ENCODE peak calls at places on chromosomes 12 and 14, in ten cellular contexts. D is omental fat pad; P is GM03348; B is AG10803; U is esophagus squamous epithelium; F is fibroblast of lung; V is naive thymus-derived CD8-positive, alpha-beta T cell; Q is activated T-helper 9 cell treated with anti-CD3 and anti-CD28 coated beads, Interleukin-2, amount 50 U/mL, for 16 hours; C is body of pancreas; H is EL. A is an unnamed sample.
A peak's percentile ranks its signal among the peaks of the same experiment; 100 is the strongest.

GRCh38 chr12:9869307-9870161 is at the start of gene CLEC2B:
- DNase-seq in D (no peak), V (peak; percentile 66), P (peak; percentile 52), C (peak; percentile 13), Q (no peak), U (no peak), B (peak; percentile 92), F (peak; percentile 78), H (peak; percentile 50), A (no peak)

GRCh38 chr14:21073921-21074320 is 3.8 kb downstream of the ARHGEF40 start:
- DNase-seq in B (no peak), D (no peak), V (no peak), H (no peak), U (no peak), F (no peak), P (no peak), C (no peak), Q (no peak), A (no peak)

GRCh38 chr12:49635656-49636055 is 12.3 kb downstream of the PRPF40B start:
- DNase-seq in B (no peak), U (no peak), C (no peak), Q (no peak), F (no peak), D (no peak), V (no peak), P (no peak), H (no peak), A (no peak)

GRCh38 chr12:96908170-96908675 is 1.2 kb downstream of the NEDD1 start:
- DNase-seq in C (no peak), P (no peak), H (no peak), V (no peak), Q (no peak), B (no peak), U (no peak), D (no peak), F (no peak), A (no peak)

GRCh38 chr12:27711312-27711682 is 665 bp downstream of the MRPS35 start:
- DNase-seq in H (peak; percentile 23), U (no peak), C (no peak), D (no peak), P (peak; percentile 26), F (peak; percentile 9), B (no peak), Q (no peak), V (peak; percentile 11), A (peak; percentile 29)

GRCh38 chr12:7154042-7154441 is 23.9 kb downstream of the CLSTN3 start:
- DNase-seq in B (no peak), V (no peak), Q (no peak), D (no peak), H (no peak), U (no peak), F (no peak), C (no peak), P (peak; percentile 0), A (no peak)

GRCh38 chr12:6552140-6552551 is 3.7 kb downstream of the IFFO1 start:
- DNase-seq in D (no peak), C (no peak), B (peak; percentile 52), Q (no peak), F (peak; percentile 47), P (peak; percentile 47), H (peak; percentile 53), U (no peak), V (no peak), A (no peak)

GRCh38 chr12:685388-685787 is 22.1 kb upstream of the NINJ2 start:
- DNase-seq in C (no peak), U (no peak), D (no peak), F (peak; percentile 70), H (no peak), P (no peak), B (no peak), Q (peak; percentile 68), V (peak; percentile 95), A (no peak)

GRCh38 chr12:57756406-57757341 is 1.8 kb downstream of the MARCHF9 start:
- DNase-seq in P (no peak), V (peak; percentile 76), F (no peak), H (no peak), Q (peak; percentile 62), D (no peak), B (no peak), C (no peak), U (no peak), A (no peak)

GRCh38 chr12:120428597-120429206 is 9.2 kb upstream of the COX6A1 start:
- DNase-seq in F (no peak), V (no peak), P (no peak), D (no peak), B (no peak), H (no peak), C (no peak), Q (no peak), U (no peak), A (no peak)

GRCh38 chr14:96167224-96168148 is 37.2 kb upstream of the BDKRB2 start:
- DNase-seq in B (peak; percentile 83), Q (no peak), H (peak; percentile 86), F (peak; percentile 73), D (no peak), P (peak; percentile 85), V (no peak), C (no peak), U (no peak), A (no peak)

GRCh38 chr12:115267891-115268290 is 583.9 kb upstream of the TBX3 start:
- DNase-seq in F (no peak), U (no peak), P (peak; percentile 49), H (peak; percentile 40), C (no peak), B (peak; percentile 72), Q (no peak), D (no peak), V (no peak), A (no peak)

GRCh38 chr12:3032770-3033537 is 44.2 kb upstream of the TSPAN9 start:
- DNase-seq in P (no peak), U (no peak), H (no peak), F (no peak), C (peak; percentile 31), Q (no peak), B (no peak), D (no peak), V (no peak), A (no peak)

GRCh38 chr14:31949709-31950108 is 127.4 kb upstream of the ARHGAP5 start:
- DNase-seq in V (no peak), F (no peak), Q (no peak), B (no peak), U (no peak), D (no peak), P (no peak), H (peak; percentile 36), C (no peak), A (no peak)

A was measured in NCI-H1694 treated with DMSO at 0.1 percent for 48 hours.